ENCODE peak calls at places on chromosomes 3 and 15, in ten cellular contexts. N is CD8-positive, alpha-beta T cell; Y is fibroblast of pulmonary artery; O is foreskin fibroblast; X is adrenal gland; W is thoracic aorta; V is choroid plexus epithelial cell; L is cardiac muscle cell; E is neural progenitor cell; R is GM23338. T is an unnamed sample.

GRCh38 chr3:115638991-115639390 is 15.7 kb downstream of the GAP43 start:
- DNase-seq in N (no peak), Y (no peak), O (no peak), X (no peak), W (no peak), V (no peak), L (no peak), E (no peak), R (no peak), T (peak)

GRCh38 chr15:92492556-92492955 is 98.9 kb downstream of the ST8SIA2 start:
- DNase-seq in N (no peak), Y (no peak), O (no peak), X (no peak), W (no peak), V (no peak), L (no peak), E (no peak), R (no peak), T (no peak)

GRCh38 chr15:44495562-44495961 is 41.4 kb upstream of the EIF3J start:
- DNase-seq in N (no peak), Y (no peak), O (no peak), X (no peak), W (no peak), V (no peak), L (no peak), E (no peak), R (no peak), T (no peak)

GRCh38 chr3:46913644-46914043 is 36.1 kb downstream of the PTH1R start:
- DNase-seq in N (no peak), Y (peak), O (no peak), X (peak), W (no peak), V (peak), L (peak), E (no peak), R (no peak), T (peak)

GRCh38 chr15:61099030-61099800 is 129.9 kb downstream of the RORA start:
- DNase-seq in N (no peak), Y (no peak), O (peak), X (no peak), W (no peak), V (peak), L (no peak), E (no peak), R (no peak), T (no peak)

GRCh38 chr15:24857777-24858176 is 97.0 kb upstream of the SNRPN start:
- DNase-seq in N (no peak), Y (no peak), O (no peak), X (no peak), W (no peak), V (no peak), L (no peak), E (peak), R (peak), T (no peak)

GRCh38 chr3:189049458-189050231 is 122.1 kb upstream of the TPRG1 start:
- DNase-seq in N (no peak), Y (no peak), O (no peak), X (no peak), W (no peak), V (no peak), L (no peak), E (no peak), R (peak), T (no peak)

GRCh38 chr3:122923611-122924010 is 104.0 kb downstream of the SEMA5B start:
- DNase-seq in N (no peak), Y (no peak), O (no peak), X (no peak), W (no peak), V (no peak), L (no peak), E (no peak), R (no peak), T (no peak)

GRCh38 chr15:92650256-92650655 is 5.3 kb downstream of the FAM174B start:
- DNase-seq in N (no peak), Y (peak), O (no peak), X (peak), W (no peak), V (peak), L (peak), E (no peak), R (no peak), T (no peak)

GRCh38 chr15:66946578-66947164 is 118.7 kb upstream of the SMAD3 start:
- DNase-seq in N (peak), Y (peak), O (peak), X (peak), W (no peak), V (peak), L (peak), E (peak), R (peak), T (peak)

GRCh38 chr3:140068512-140068911 is 133.5 kb downstream of the CLSTN2 start:
- DNase-seq in N (no peak), Y (no peak), O (peak), X (no peak), W (no peak), V (no peak), L (no peak), E (no peak), R (no peak), T (no peak)
- H3K4me3 ChIP-seq in N (no peak), Y (no peak), O (no peak), X (no peak), W (no peak), V (no peak), L (no peak), E (no peak), R (no peak), T (no peak)

DNA sequence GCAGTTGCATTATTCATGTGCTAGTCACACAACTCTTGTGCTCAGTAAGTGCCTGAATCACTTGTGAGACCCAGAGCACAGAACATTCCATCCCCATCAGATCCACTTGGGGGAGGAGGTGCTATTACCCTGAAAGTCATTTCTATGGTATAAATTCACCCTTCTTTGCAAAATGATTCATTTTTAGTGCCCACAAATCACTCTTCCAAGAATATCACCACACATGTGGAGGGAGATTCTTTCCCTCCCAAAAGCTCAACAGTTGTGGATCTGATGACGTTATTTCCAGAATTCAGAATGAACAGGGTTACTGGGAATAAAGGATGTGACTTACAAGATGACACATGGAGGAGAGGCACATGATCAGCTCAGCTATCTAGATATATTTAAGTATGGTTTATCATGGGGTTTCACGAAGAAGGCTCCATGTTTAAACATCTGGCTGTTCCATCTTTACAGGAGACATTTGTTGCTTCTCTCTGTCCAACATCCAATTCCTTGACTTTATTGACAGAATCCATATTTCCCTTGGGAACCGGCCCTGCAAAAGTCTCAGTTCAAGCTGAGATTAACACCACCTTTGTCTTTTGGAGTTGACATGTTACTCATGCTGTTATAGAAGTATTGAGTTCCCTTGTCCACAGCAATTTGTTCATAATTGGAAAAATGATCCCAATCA is 214.2 kb upstream of the PROK2 start:
- DNase-seq in N (no peak), Y (peak), O (peak), X (no peak), W (no peak), V (peak), L (peak), E (no peak), R (no peak), T (no peak)
- TF ChIP-seq CTCF in N (no peak), Y (no peak), O (no peak), X (no peak), W (no peak), V (no peak), L (no peak), E (no peak), R (no peak), T (no peak)

DNA sequence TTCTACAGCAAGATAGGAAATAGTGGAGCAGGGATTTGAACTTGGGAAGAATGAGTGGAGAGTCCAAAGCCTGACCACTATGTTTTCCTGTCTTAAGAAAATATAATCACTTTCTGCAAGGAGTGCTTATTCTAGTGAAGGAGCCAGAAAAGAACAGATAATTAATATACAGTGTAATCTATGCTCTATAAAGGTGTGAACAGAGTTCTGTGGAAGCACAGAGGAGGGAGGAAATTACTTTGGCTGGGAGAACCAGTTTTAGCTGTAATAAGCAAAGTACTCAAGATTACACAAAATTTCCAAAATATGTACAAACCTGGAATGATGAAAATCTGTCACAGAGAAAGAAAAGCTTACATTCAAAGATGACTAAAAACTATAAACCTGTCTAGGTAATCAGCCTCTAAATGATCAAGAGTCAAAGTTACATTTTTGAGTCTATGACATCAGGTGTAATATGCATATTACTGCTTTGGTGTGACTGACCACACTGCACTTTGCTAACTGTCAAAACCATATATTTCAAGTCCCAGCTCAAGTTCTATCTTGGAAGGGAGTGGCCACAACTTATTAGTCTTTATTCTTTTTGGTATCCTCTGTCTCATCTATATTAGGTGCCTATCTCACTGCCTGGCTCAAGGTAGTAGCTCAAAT is 40.7 kb upstream of the MB21D2 start:
- DNase-seq in N (no peak), Y (no peak), O (no peak), X (no peak), W (no peak), V (no peak), L (peak), E (no peak), R (no peak), T (no peak)
- H3K4me3 ChIP-seq in N (no peak), Y (peak), O (no peak), X (no peak), W (no peak), V (no peak), L (no peak), E (no peak), R (no peak), T (no peak)

GRCh38 chr3:12541625-12542024 is 3.7 kb downstream of the MKRN2OS start:
- DNase-seq in N (no peak), Y (peak), O (no peak), X (no peak), W (no peak), V (no peak), L (no peak), E (peak), R (peak), T (no peak)
- TF ChIP-seq CTCF in N (no peak), Y (peak), O (no peak), X (no peak), W (no peak), V (peak), L (peak), E (peak), R (peak), T (no peak)

GRCh38 chr15:31365655-31366127 is 39.1 kb downstream of the KLF13 start:
- DNase-seq in N (peak), Y (peak), O (peak), X (peak), W (peak), V (peak), L (peak), E (peak), R (peak), T (peak)
- H3K4me3 ChIP-seq in N (peak), Y (no peak), O (no peak), X (no peak), W (peak), V (peak), L (no peak), E (peak), R (peak), T (no peak)

DNA sequence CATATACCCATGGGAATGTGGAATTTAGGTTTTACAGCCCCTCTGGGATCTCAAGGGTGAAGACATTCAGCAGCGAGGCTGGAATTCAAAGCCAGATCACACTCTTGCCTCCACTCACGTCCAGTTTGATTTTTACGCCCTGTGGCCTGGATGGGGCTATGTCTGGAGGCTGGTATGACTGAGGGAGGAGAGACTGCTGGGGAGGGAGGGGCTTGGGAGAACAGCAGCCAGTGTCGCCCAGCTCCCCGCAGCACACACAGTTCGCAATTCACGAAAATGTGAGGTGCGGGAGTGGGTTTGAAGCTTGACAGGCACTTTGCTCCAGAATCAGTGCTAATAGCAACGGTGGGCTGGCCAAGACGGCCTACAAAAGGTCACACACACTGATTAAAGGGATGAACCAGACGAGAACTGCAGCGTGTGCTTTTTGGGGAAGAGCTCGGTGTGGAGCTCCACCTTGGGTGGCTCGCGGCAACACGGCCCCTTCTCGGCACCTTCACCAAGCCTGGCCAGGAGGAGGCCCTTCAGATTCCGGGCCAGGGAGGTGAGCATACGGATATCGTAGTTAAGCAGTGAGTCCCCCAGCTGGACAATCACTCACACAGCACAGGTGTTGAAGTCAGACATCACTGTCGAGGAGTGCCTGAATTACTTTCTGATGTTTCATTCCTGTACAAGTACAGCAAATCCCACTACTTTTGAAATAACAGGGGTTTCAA is 16.4 kb downstream of the EHD4 start:
- DNase-seq in N (no peak), Y (no peak), O (peak), X (no peak), W (no peak), V (no peak), L (no peak), E (peak), R (peak), T (no peak)
- TF ChIP-seq CTCF in N (no peak), Y (no peak), O (no peak), X (no peak), W (no peak), V (no peak), L (no peak), E (peak), R (peak), T (peak)

DNA sequence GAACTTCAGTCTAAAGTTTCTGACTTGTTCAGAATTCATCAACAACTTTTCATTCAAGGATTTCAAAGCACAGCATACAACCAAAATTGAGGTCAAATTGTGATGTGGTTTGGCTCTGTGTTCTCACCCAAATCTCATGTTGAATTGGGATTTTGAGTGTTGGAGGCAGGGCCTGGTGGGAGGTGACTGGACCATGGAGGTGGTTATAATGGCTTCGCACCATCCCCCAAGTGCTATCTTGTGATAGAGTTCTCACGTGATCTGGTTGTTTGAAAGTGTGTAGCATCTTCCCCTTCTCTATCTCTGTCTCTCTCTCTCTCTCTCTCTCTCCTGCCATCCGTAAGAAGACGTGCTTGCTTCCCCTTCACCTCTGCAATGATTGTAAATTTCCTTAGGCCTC is 19.6 kb upstream of the SUCLG2 start:
- DNase-seq in N (no peak), Y (no peak), O (no peak), X (no peak), W (no peak), V (no peak), L (no peak), E (no peak), R (no peak), T (no peak)
- H3K4me3 ChIP-seq in N (no peak), Y (no peak), O (no peak), X (no peak), W (no peak), V (no peak), L (no peak), E (no peak), R (no peak), T (no peak)

DNA sequence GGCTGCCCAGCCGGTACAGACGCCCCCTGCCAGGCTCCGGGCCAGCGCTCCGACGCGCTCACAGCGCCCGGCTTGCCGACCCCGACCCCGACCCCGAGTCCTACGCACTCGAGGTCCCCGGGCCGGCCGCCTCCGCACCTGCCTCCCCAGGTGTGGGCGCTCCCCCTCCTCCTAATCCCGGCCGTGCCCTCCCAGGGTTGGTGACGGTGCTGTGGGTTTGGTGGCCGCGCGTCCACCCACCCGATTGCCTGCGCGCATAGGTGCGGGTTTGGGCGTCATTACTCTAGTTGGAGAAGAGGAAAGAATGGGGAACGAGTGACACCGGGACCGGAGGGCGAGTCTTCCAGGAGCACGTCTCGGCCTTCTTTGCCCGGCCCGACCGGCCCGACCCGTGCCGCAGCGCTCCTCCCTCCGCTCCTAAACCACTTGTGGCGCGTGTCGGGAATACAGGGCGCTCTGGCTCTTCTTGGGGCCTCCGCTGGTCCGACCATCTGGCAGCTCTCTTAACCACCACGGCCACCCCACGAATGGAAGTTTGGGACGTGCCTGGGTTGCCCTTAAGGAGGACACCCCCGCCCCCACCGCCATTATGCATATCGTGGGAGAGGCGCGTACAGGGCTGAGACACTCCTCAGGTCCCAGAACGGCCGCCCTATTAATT is 814 bp upstream of the THRB start:
- DNase-seq in N (no peak), Y (no peak), O (peak), X (peak), W (no peak), V (no peak), L (peak), E (peak), R (peak), T (no peak)
- TF ChIP-seq CTCF in N (no peak), Y (no peak), O (peak), X (no peak), W (no peak), V (no peak), L (no peak), E (peak), R (no peak), T (no peak)

GRCh38 chr3:15063238-15063637 is 1.9 kb downstream of the MRPS25 start:
- DNase-seq in N (no peak), Y (no peak), O (no peak), X (no peak), W (no peak), V (no peak), L (no peak), E (no peak), R (no peak), T (no peak)
- H3K4me3 ChIP-seq in N (no peak), Y (no peak), O (no peak), X (no peak), W (no peak), V (no peak), L (no peak), E (no peak), R (peak), T (no peak)

GRCh38 chr3:151067158-151067557 is 18.3 kb upstream of the MED12L start:
- DNase-seq in N (no peak), Y (peak), O (no peak), X (no peak), W (no peak), V (no peak), L (peak), E (no peak), R (peak), T (no peak)
- TF ChIP-seq CTCF in N (no peak), Y (peak), O (no peak), X (no peak), W (no peak), V (peak), L (peak), E (peak), R (peak), T (peak)